ENCODE peak calls at places on chromosomes 11 and 22, in four cellular contexts. P is KBM-7; N is activated CD8-positive, alpha-beta memory T cell treated with anti-CD3 and anti-CD28 coated beads, Interleukin-2, amount 50 U/mL, for 48 hours; E is mesendoderm. H is an unnamed sample.
A peak's percentile ranks its signal among the peaks of the same experiment; 100 is the strongest.

GRCh38 chr11:114053406-114053805 is 6.1 kb upstream of the ZBTB16 start:
- DNase-seq in E (no peak), P (no peak), N (no peak), H (no peak)

GRCh38 chr11:33703771-33704170 is 3.1 kb upstream of the C11orf91 start:
- DNase-seq in E (no peak), N (no peak), P (no peak), H (no peak)

GRCh38 chr11:80669620-80670019 is 1228.8 kb upstream of the TENM4 start:
- DNase-seq in N (no peak), E (no peak), P (no peak), H (no peak)

GRCh38 chr11:64533501-64533900 is 57.5 kb upstream of the SLC22A12 start:
- DNase-seq in E (no peak), N (no peak), P (no peak), H (no peak)

GRCh38 chr11:86814775-86815174 is 14.4 kb downstream of the PRSS23 start:
- DNase-seq in E (no peak), N (no peak), P (no peak), H (no peak)

GRCh38 chr11:2467695-2468055 is 22.9 kb downstream of the KCNQ1 start:
- DNase-seq in N (peak; percentile 48), P (no peak), E (no peak), H (no peak)

GRCh38 chr11:16785520-16786128 is 47.2 kb downstream of the C11orf58 start:
- DNase-seq in N (peak; percentile 72), E (peak; percentile 80), P (peak; percentile 74), H (no peak)

GRCh38 chr11:112776834-112777793 is 184.1 kb upstream of the NCAM1 start:
- DNase-seq in P (no peak), N (no peak), E (peak; percentile 95), H (no peak)

GRCh38 chr11:78381867-78382266 is 35.8 kb downstream of the GAB2 start:
- DNase-seq in P (no peak), N (no peak), E (no peak), H (no peak)

GRCh38 chr22:24060375-24060788 is 49.3 kb downstream of the CABIN1 start:
- DNase-seq in P (no peak), E (no peak), N (no peak), H (peak; percentile 83)

GRCh38 chr11:91459840-91460239 is 764.8 kb upstream of the FAT3 start:
- DNase-seq in P (no peak), E (no peak), N (no peak), H (no peak)

GRCh38 chr22:50192825-50193204 is 7.1 kb downstream of the TRABD start:
- DNase-seq in N (no peak), P (no peak), E (no peak), H (no peak)

GRCh38 chr11:10293423-10294288 is at the start of gene SBF2:
- DNase-seq in E (peak; percentile 92), P (peak; percentile 73), N (peak; percentile 88), H (no peak)

GRCh38 chr11:76790251-76790650 is 7.1 kb downstream of the TSKU start:
- DNase-seq in E (no peak), N (peak; percentile 25), P (no peak), H (no peak)

GRCh38 chr22:32517488-32517887 is 42.9 kb downstream of the FBXO7 start:
- DNase-seq in N (no peak), P (no peak), E (no peak), H (no peak)

GRCh38 chr22:19218541-19219233 is 40.2 kb upstream of the SLC25A1 start:
- DNase-seq in N (no peak), P (no peak), E (no peak), H (no peak)

GRCh38 chr22:28105396-28105795 is 186.3 kb upstream of the PITPNB start:
- DNase-seq in N (no peak), P (peak; percentile 21), E (no peak), H (no peak)

GRCh38 chr22:35930933-35931332 is 97.7 kb downstream of the RBFOX2 start:
- DNase-seq in P (peak; percentile 67), E (peak; percentile 78), N (no peak), H (peak; percentile 58)

GRCh38 chr11:64028398-64029115 is 7.2 kb upstream of the FLRT1 start:
- DNase-seq in N (no peak), E (peak; percentile 95), P (no peak), H (no peak)

GRCh38 chr11:11211888-11212287 is 141.2 kb downstream of the CSNK2A3 start:
- DNase-seq in N (no peak), E (no peak), P (no peak), H (no peak)

H was measured in smooth muscle cell of the brain vasculature.